ENCODE peak calls at places on chromosomes 1 and 21, in six cellular contexts. One of them, this sample, is unnamed.

GRCh38 chr1:53639996-53640695 is 98.8 kb downstream of the GLIS1 start:
- DNase-seq in KG1: no peak
- DNase-seq in nephron progenitor cell: no peak
- DNase-seq in fibroblast of lung: no peak
- DNase-seq in fibroblast of pulmonary artery: no peak
- DNase-seq in pons: no peak
- DNase-seq in this sample: no peak

GRCh38 chr1:109201123-109201703 is 12.5 kb upstream of the SARS1 start:
- DNase-seq in fibroblast of pulmonary artery: peak
- DNase-seq in nephron progenitor cell: peak
- DNase-seq in fibroblast of lung: peak
- DNase-seq in KG1: no peak
- DNase-seq in pons: peak
- DNase-seq in this sample: peak

GRCh38 chr1:202210370-202210769 is 16.8 kb downstream of the LGR6 start:
- DNase-seq in fibroblast of pulmonary artery: peak
- DNase-seq in KG1: no peak
- DNase-seq in pons: no peak
- DNase-seq in fibroblast of lung: peak
- DNase-seq in nephron progenitor cell: no peak
- DNase-seq in this sample: no peak

GRCh38 chr1:81234237-81234636 is 566.5 kb upstream of the ADGRL2 start:
- DNase-seq in fibroblast of pulmonary artery: no peak
- DNase-seq in fibroblast of lung: no peak
- DNase-seq in nephron progenitor cell: no peak
- DNase-seq in pons: no peak
- DNase-seq in KG1: no peak
- DNase-seq in this sample: no peak

GRCh38 chr1:208190784-208191183 is 53.4 kb downstream of the PLXNA2 start:
- DNase-seq in nephron progenitor cell: no peak
- DNase-seq in KG1: no peak
- DNase-seq in fibroblast of pulmonary artery: no peak
- DNase-seq in fibroblast of lung: no peak
- DNase-seq in pons: no peak
- DNase-seq in this sample: no peak

GRCh38 chr1:74913978-74914377 is 181.0 kb downstream of the TYW3 start:
- DNase-seq in fibroblast of pulmonary artery: no peak
- DNase-seq in KG1: no peak
- DNase-seq in fibroblast of lung: no peak
- DNase-seq in pons: no peak
- DNase-seq in nephron progenitor cell: no peak
- DNase-seq in this sample: no peak

GRCh38 chr1:50305808-50306207 is 117.4 kb downstream of the DMRTA2 start:
- DNase-seq in KG1: no peak
- DNase-seq in nephron progenitor cell: no peak
- DNase-seq in fibroblast of pulmonary artery: no peak
- DNase-seq in fibroblast of lung: no peak
- DNase-seq in pons: no peak
- DNase-seq in this sample: no peak

GRCh38 chr1:84573967-84574842 is at the start of gene CTBS:
- DNase-seq in fibroblast of pulmonary artery: peak
- DNase-seq in KG1: peak
- DNase-seq in pons: peak
- DNase-seq in fibroblast of lung: peak
- DNase-seq in nephron progenitor cell: peak
- DNase-seq in this sample: peak

GRCh38 chr21:37531402-37532042 is 164.9 kb downstream of the DYRK1A start:
- DNase-seq in fibroblast of lung: no peak
- DNase-seq in KG1: no peak
- DNase-seq in fibroblast of pulmonary artery: no peak
- DNase-seq in pons: no peak
- DNase-seq in nephron progenitor cell: no peak
- DNase-seq in this sample: no peak

GRCh38 chr1:209758360-209758759 is 2.5 kb downstream of the TRAF3IP3 start:
- DNase-seq in nephron progenitor cell: no peak
- DNase-seq in KG1: no peak
- DNase-seq in fibroblast of pulmonary artery: no peak
- DNase-seq in pons: no peak
- DNase-seq in fibroblast of lung: no peak
- DNase-seq in this sample: no peak

GRCh38 chr1:82517586-82517985 is 716.9 kb downstream of the ADGRL2 start:
- DNase-seq in fibroblast of lung: peak
- DNase-seq in fibroblast of pulmonary artery: peak
- DNase-seq in pons: peak
- DNase-seq in nephron progenitor cell: peak
- DNase-seq in KG1: no peak
- DNase-seq in this sample: no peak

GRCh38 chr1:160206421-160207117 is 1.4 kb downstream of the PEA15 start:
- DNase-seq in KG1: no peak
- DNase-seq in fibroblast of lung: peak
- DNase-seq in nephron progenitor cell: no peak
- DNase-seq in pons: peak
- DNase-seq in fibroblast of pulmonary artery: peak
- DNase-seq in this sample: peak

GRCh38 chr1:157968951-157969350 is 24.5 kb upstream of the KIRREL1 start:
- DNase-seq in fibroblast of pulmonary artery: peak
- DNase-seq in nephron progenitor cell: no peak
- DNase-seq in fibroblast of lung: peak
- DNase-seq in pons: no peak
- DNase-seq in KG1: no peak
- DNase-seq in this sample: peak

GRCh38 chr1:187958207-187958606 is 1129.5 kb downstream of the PLA2G4A start:
- DNase-seq in pons: no peak
- DNase-seq in KG1: no peak
- DNase-seq in nephron progenitor cell: no peak
- DNase-seq in fibroblast of pulmonary artery: no peak
- DNase-seq in fibroblast of lung: no peak
- DNase-seq in this sample: no peak

GRCh38 chr1:226825037-226825745 is 45.2 kb upstream of the PSEN2 start:
- DNase-seq in pons: peak
- DNase-seq in fibroblast of pulmonary artery: no peak
- DNase-seq in KG1: no peak
- DNase-seq in nephron progenitor cell: no peak
- DNase-seq in fibroblast of lung: no peak
- DNase-seq in this sample: no peak

GRCh38 chr1:226919587-226919986 is 20.5 kb upstream of the COQ8A start:
- DNase-seq in KG1: no peak
- DNase-seq in pons: no peak
- DNase-seq in fibroblast of pulmonary artery: no peak
- DNase-seq in fibroblast of lung: no peak
- DNase-seq in nephron progenitor cell: no peak
- DNase-seq in this sample: no peak

GRCh38 chr21:16323586-16323985 is 593.8 kb downstream of the USP25 start:
- DNase-seq in KG1: no peak
- DNase-seq in fibroblast of pulmonary artery: peak
- DNase-seq in nephron progenitor cell: no peak
- DNase-seq in pons: no peak
- DNase-seq in fibroblast of lung: peak
- DNase-seq in this sample: no peak

GRCh38 chr1:47424336-47424982 is 8.4 kb downstream of the FOXE3 start:
- DNase-seq in fibroblast of lung: peak
- DNase-seq in fibroblast of pulmonary artery: peak
- DNase-seq in nephron progenitor cell: peak
- DNase-seq in KG1: no peak
- DNase-seq in pons: peak
- DNase-seq in this sample: peak

GRCh38 chr1:187027259-187027658 is 198.5 kb downstream of the PLA2G4A start:
- DNase-seq in fibroblast of lung: no peak
- DNase-seq in pons: no peak
- DNase-seq in KG1: no peak
- DNase-seq in nephron progenitor cell: no peak
- DNase-seq in fibroblast of pulmonary artery: no peak
- DNase-seq in this sample: no peak

GRCh38 chr1:246214708-246215504 is 292.2 kb downstream of the SMYD3 start:
- DNase-seq in pons: peak
- DNase-seq in fibroblast of pulmonary artery: peak
- DNase-seq in nephron progenitor cell: no peak
- DNase-seq in KG1: peak
- DNase-seq in fibroblast of lung: peak
- DNase-seq in this sample: peak

GRCh38 chr1:201503397-201504176 is 3.3 kb downstream of the CSRP1 start:
- DNase-seq in pons: no peak
- DNase-seq in KG1: no peak
- DNase-seq in fibroblast of pulmonary artery: peak
- DNase-seq in nephron progenitor cell: peak
- DNase-seq in fibroblast of lung: peak
- DNase-seq in this sample: peak

GRCh38 chr1:234708700-234709395 is 98.9 kb upstream of the IRF2BP2 start:
- DNase-seq in KG1: no peak
- DNase-seq in fibroblast of pulmonary artery: no peak
- DNase-seq in nephron progenitor cell: no peak
- DNase-seq in fibroblast of lung: no peak
- DNase-seq in pons: no peak
- DNase-seq in this sample: no peak

GRCh38 chr1:62727656-62728396 is 39.6 kb upstream of the DOCK7 start:
- DNase-seq in fibroblast of lung: peak
- DNase-seq in nephron progenitor cell: no peak
- DNase-seq in pons: no peak
- DNase-seq in fibroblast of pulmonary artery: no peak
- DNase-seq in KG1: no peak
- DNase-seq in this sample: no peak

GRCh38 chr1:172588296-172589291 is 55.6 kb downstream of the SUCO start:
- DNase-seq in KG1: no peak
- DNase-seq in fibroblast of lung: peak
- DNase-seq in fibroblast of pulmonary artery: peak
- DNase-seq in pons: no peak
- DNase-seq in nephron progenitor cell: no peak
- DNase-seq in this sample: peak

GRCh38 chr1:210598135-210598652 is 269.5 kb downstream of the HHAT start:
- DNase-seq in pons: no peak
- DNase-seq in fibroblast of pulmonary artery: peak
- DNase-seq in fibroblast of lung: peak
- DNase-seq in KG1: no peak
- DNase-seq in nephron progenitor cell: no peak
- DNase-seq in this sample: peak

GRCh38 chr1:117512728-117513321 is 93.0 kb upstream of the TENT5C start:
- DNase-seq in pons: peak
- DNase-seq in KG1: peak
- DNase-seq in fibroblast of lung: no peak
- DNase-seq in fibroblast of pulmonary artery: peak
- DNase-seq in nephron progenitor cell: no peak
- DNase-seq in this sample: no peak

GRCh38 chr1:11138952-11139351 is 39.3 kb upstream of the EXOSC10 start:
- DNase-seq in fibroblast of pulmonary artery: peak
- DNase-seq in nephron progenitor cell: no peak
- DNase-seq in fibroblast of lung: peak
- DNase-seq in KG1: no peak
- DNase-seq in pons: no peak
- DNase-seq in this sample: no peak

GRCh38 chr1:101080859-101081258 is 55.3 kb upstream of the DPH5 start:
- DNase-seq in fibroblast of lung: no peak
- DNase-seq in KG1: no peak
- DNase-seq in pons: no peak
- DNase-seq in fibroblast of pulmonary artery: no peak
- DNase-seq in nephron progenitor cell: no peak
- DNase-seq in this sample: no peak

GRCh38 chr1:154403300-154403943 is 1.7 kb upstream of the IL6R start:
- DNase-seq in fibroblast of lung: no peak
- DNase-seq in nephron progenitor cell: no peak
- DNase-seq in fibroblast of pulmonary artery: no peak
- DNase-seq in pons: peak
- DNase-seq in KG1: peak
- DNase-seq in this sample: no peak

GRCh38 chr1:100353988-100354387 is 1.7 kb downstream of the CDC14A start:
- DNase-seq in KG1: no peak
- DNase-seq in nephron progenitor cell: peak
- DNase-seq in fibroblast of lung: peak
- DNase-seq in fibroblast of pulmonary artery: no peak
- DNase-seq in pons: no peak
- DNase-seq in this sample: peak

GRCh38 chr1:45327644-45328515 is 1.2 kb downstream of the HPDL start:
- DNase-seq in pons: no peak
- DNase-seq in nephron progenitor cell: no peak
- DNase-seq in KG1: no peak
- DNase-seq in fibroblast of pulmonary artery: no peak
- DNase-seq in fibroblast of lung: no peak
- DNase-seq in this sample: no peak

GRCh38 chr1:66563094-66563800 is 29.3 kb downstream of the SGIP1 start:
- DNase-seq in fibroblast of lung: peak
- DNase-seq in pons: no peak
- DNase-seq in KG1: no peak
- DNase-seq in nephron progenitor cell: no peak
- DNase-seq in fibroblast of pulmonary artery: peak
- DNase-seq in this sample: peak

GRCh38 chr1:36136535-36136934 is 11.5 kb upstream of the COL8A2 start:
- DNase-seq in fibroblast of pulmonary artery: peak
- DNase-seq in pons: no peak
- DNase-seq in nephron progenitor cell: no peak
- DNase-seq in KG1: no peak
- DNase-seq in fibroblast of lung: peak
- DNase-seq in this sample: peak

GRCh38 chr1:115275216-115275615 is 62.8 kb downstream of the NGF start:
- DNase-seq in nephron progenitor cell: no peak
- DNase-seq in pons: no peak
- DNase-seq in fibroblast of lung: no peak
- DNase-seq in fibroblast of pulmonary artery: peak
- DNase-seq in KG1: no peak
- DNase-seq in this sample: no peak

GRCh38 chr1:223417903-223418663 is 24.9 kb downstream of the CCDC185 start:
- DNase-seq in nephron progenitor cell: no peak
- DNase-seq in fibroblast of lung: no peak
- DNase-seq in fibroblast of pulmonary artery: no peak
- DNase-seq in KG1: no peak
- DNase-seq in pons: no peak
- DNase-seq in this sample: no peak

GRCh38 chr1:207814469-207814868 is 62.6 kb downstream of the CD46 start:
- DNase-seq in fibroblast of lung: no peak
- DNase-seq in KG1: no peak
- DNase-seq in nephron progenitor cell: no peak
- DNase-seq in pons: no peak
- DNase-seq in fibroblast of pulmonary artery: no peak
- DNase-seq in this sample: no peak

GRCh38 chr1:113976609-113977278 is 2.5 kb upstream of the OLFML3 start:
- DNase-seq in fibroblast of lung: peak
- DNase-seq in KG1: no peak
- DNase-seq in pons: peak
- DNase-seq in fibroblast of pulmonary artery: peak
- DNase-seq in nephron progenitor cell: peak
- DNase-seq in this sample: peak